ENCODE peak calls at places on chromosome 2, in five cellular contexts. R, Z, B, M and A are unnamed samples.

GRCh38 chr2:74577448-74577847 is 22.9 kb downstream of the DOK1 start:
- DNase-seq in R (no peak), M (peak; percentile 63), B (no peak), Z (no peak), A (no peak)

GRCh38 chr2:136005462-136006205 is 20.2 kb upstream of the DARS1 start:
- DNase-seq in R (no peak), M (no peak), Z (no peak), B (no peak), A (no peak)

GRCh38 chr2:240600451-240600961 is 14.0 kb downstream of the CAPN10 start:
- DNase-seq in R (no peak), M (no peak), Z (no peak), B (no peak), A (no peak)

GRCh38 chr2:112884869-112885502 is 26.0 kb upstream of the IL37 start:
- DNase-seq in M (peak; percentile 34), Z (peak; percentile 73), R (peak; percentile 38), B (no peak), A (no peak)

GRCh38 chr2:100257939-100258338 is 64.4 kb downstream of the LONRF2 start:
- DNase-seq in R (no peak), B (no peak), M (no peak), Z (no peak), A (no peak)

GRCh38 chr2:163715199-163715598 is 20.6 kb downstream of the FIGN start:
- DNase-seq in R (no peak), B (no peak), M (no peak), Z (no peak), A (no peak)

GRCh38 chr2:173599821-173600354 is 245.2 kb downstream of the CDCA7 start:
- DNase-seq in R (no peak), M (peak; percentile 4), Z (no peak), B (no peak), A (no peak)

GRCh38 chr2:191501390-191502168 is 176.4 kb upstream of the NABP1 start:
- DNase-seq in M (peak; percentile 63), Z (no peak), R (no peak), B (no peak), A (no peak)

GRCh38 chr2:8704906-8705305 is 23.1 kb downstream of the ID2 start:
- DNase-seq in R (no peak), B (no peak), Z (no peak), M (no peak), A (no peak)

GRCh38 chr2:24454258-24454657 is 36.8 kb upstream of the NCOA1 start:
- DNase-seq in B (no peak), R (no peak), M (peak; percentile 46), Z (no peak), A (no peak)

GRCh38 chr2:36818542-36818941 is 122.0 kb downstream of the VIT start:
- DNase-seq in Z (no peak), M (no peak), R (no peak), B (no peak), A (no peak)

GRCh38 chr2:176188969-176189665 is 649 bp downstream of the HOXD1 start:
- DNase-seq in R (no peak), M (no peak), B (no peak), Z (no peak), A (no peak)

GRCh38 chr2:20190862-20191713 is 33.8 kb downstream of the SDC1 start:
- DNase-seq in B (no peak), M (peak; percentile 63), R (no peak), Z (no peak), A (no peak)

GRCh38 chr2:113058998-113059960 is at the start of gene IL36RN:
- DNase-seq in B (no peak), Z (no peak), M (no peak), R (no peak), A (no peak)

GRCh38 chr2:131542438-131543384 is 15.0 kb downstream of the CCDC74A start:
- DNase-seq in B (no peak), R (no peak), Z (no peak), M (no peak), A (no peak)